ENCODE peak calls at places on chromosomes 6 and 20, in four cellular contexts. Z is BE2C, A is transverse colon, B is fibroblast of lung. X is an unnamed sample.
A peak's percentile ranks its signal among the peaks of the same experiment; 100 is the strongest.

GRCh38 chr6:166796610-166797009 is 159.7 kb downstream of the RNASET2 start:
- DNase-seq in A (no peak), Z (no peak), B (no peak), X (no peak)

GRCh38 chr6:28589234-28589951 is 63.7 kb downstream of the GPX5 start:
- DNase-seq in Z (peak; percentile 89), B (peak; percentile 94), A (peak; percentile 32), X (peak; percentile 83)

GRCh38 chr6:154500769-154501171 is 9.7 kb downstream of the CNKSR3 start:
- DNase-seq in B (no peak), A (no peak), Z (no peak), X (no peak)

GRCh38 chr6:9116026-9116425 is 680.7 kb upstream of the SLC35B3 start:
- DNase-seq in Z (no peak), A (no peak), B (peak; percentile 75), X (no peak)

GRCh38 chr20:21981607-21982344 is 276.3 kb downstream of the PAX1 start:
- DNase-seq in Z (no peak), B (peak; percentile 32), A (no peak), X (no peak)

GRCh38 chr6:87944541-87944954 is 103.1 kb upstream of the SPACA1 start:
- DNase-seq in A (peak; percentile 22), Z (no peak), B (peak; percentile 85), X (peak; percentile 35)

GRCh38 chr6:53250761-53251672 is 97.7 kb downstream of the ELOVL5 start:
- DNase-seq in B (peak; percentile 39), Z (no peak), A (no peak), X (no peak)

GRCh38 chr6:90219168-90219985 is 77.3 kb downstream of the BACH2 start:
- DNase-seq in A (peak; percentile 20), B (peak; percentile 96), Z (peak; percentile 56), X (no peak)

GRCh38 chr6:67563671-67564070 is 1071.4 kb upstream of the ADGRB3 start:
- DNase-seq in A (no peak), Z (no peak), B (no peak), X (no peak)

GRCh38 chr20:21705466-21706344 is at the start of gene PAX1:
- DNase-seq in A (no peak), B (no peak), Z (no peak), X (no peak)

GRCh38 chr6:11632795-11633511 is 95.4 kb downstream of the TMEM170B start:
- DNase-seq in B (peak; percentile 90), Z (no peak), A (no peak), X (no peak)

GRCh38 chr6:98530732-98531131 is 303.6 kb upstream of the POU3F2 start:
- DNase-seq in B (no peak), A (no peak), Z (no peak), X (no peak)

GRCh38 chr6:2876210-2877056 is 26.7 kb downstream of the SERPINB9 start:
- DNase-seq in A (peak; percentile 70), Z (no peak), B (peak; percentile 90), X (peak; percentile 81)

GRCh38 chr6:30742316-30743098 is at the start of gene FLOT1:
- DNase-seq in B (peak; percentile 96), Z (peak; percentile 95), A (peak; percentile 99), X (peak; percentile 97)
- H3K4me1 ChIP-seq in B (peaks cover 13% of the 10 kb centered on the region), Z (peaks cover 5% of the 10 kb centered on the region), A (peaks cover 34% of the 10 kb centered on the region), X (peaks cover 19% of the 10 kb centered on the region)

GRCh38 chr6:159578629-159579028 is 114.4 kb downstream of the SOD2 start:
- DNase-seq in Z (no peak), A (no peak), B (peak; percentile 64), X (no peak)
- H3K9me3 ChIP-seq in Z (no peaks in the 10 kb centered on the region), A (no peaks in the 10 kb centered on the region), B (no peaks in the 10 kb centered on the region), X (no peaks in the 10 kb centered on the region)

DNA sequence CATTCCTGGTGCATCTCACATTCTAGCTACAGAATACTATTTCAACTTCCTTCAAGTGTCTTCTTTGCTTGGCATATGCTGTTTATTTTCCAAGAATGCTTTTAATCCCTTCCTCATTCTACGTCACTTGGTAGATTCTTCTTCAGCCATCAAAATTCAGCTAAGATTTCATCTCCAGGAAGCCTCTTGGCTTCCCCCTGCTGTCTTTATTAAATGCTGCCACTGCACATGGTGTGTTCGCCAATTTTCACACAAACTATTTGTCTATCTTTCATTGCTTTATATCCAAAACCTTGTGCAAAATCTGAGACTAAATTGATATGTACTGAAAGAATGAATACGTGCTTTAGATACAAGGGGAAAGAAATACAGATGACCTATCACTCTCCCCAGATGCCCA is 253.0 kb downstream of the RFPL4B start:
- DNase-seq in Z (no peak), A (no peak), B (no peak), X (no peak)
- TF ChIP-seq CTCF in Z (no peak), A (no peak), B (no peak), X (no peak)

GRCh38 chr6:363909-364308 is 27.6 kb upstream of the IRF4 start:
- DNase-seq in A (no peak), Z (no peak), B (no peak), X (no peak)

GRCh38 chr6:366972-367794 is 24.4 kb upstream of the IRF4 start:
- DNase-seq in Z (no peak), B (no peak), A (no peak), X (no peak)

GRCh38 chr6:364609-365540 is 26.7 kb upstream of the IRF4 start:
- DNase-seq in B (no peak), Z (no peak), A (no peak), X (no peak)

GRCh38 chr6:366389-366788 is 25.2 kb upstream of the IRF4 start:
- DNase-seq in B (no peak), Z (no peak), A (no peak), X (no peak)

DNA sequence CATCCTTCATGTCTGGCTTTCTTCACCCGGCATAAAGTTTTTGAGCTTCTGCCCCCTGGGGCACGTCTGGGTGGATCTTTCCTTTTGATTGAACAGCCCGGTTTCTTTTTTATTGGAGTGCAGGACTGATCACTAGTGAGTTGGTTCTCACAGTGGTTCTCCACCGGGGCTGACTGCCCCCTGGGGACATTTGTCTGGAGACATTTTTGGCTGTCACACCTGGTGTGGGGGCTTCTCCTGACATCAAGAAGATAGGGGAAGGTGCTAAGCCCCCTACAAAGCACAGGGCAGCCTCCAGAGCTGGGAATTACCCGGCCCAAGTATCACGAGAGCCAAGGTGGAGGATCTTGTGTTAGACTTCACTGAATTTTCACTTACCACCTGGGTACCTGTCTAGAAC is 25.7 kb upstream of the IRF4 start:
- DNase-seq in Z (no peak), A (no peak), B (no peak), X (no peak)
- H3K4me1 ChIP-seq in Z (no peaks in the 10 kb centered on the region), A (no peaks in the 10 kb centered on the region), B (no peaks in the 10 kb centered on the region), X (no peaks in the 10 kb centered on the region)

DNA sequence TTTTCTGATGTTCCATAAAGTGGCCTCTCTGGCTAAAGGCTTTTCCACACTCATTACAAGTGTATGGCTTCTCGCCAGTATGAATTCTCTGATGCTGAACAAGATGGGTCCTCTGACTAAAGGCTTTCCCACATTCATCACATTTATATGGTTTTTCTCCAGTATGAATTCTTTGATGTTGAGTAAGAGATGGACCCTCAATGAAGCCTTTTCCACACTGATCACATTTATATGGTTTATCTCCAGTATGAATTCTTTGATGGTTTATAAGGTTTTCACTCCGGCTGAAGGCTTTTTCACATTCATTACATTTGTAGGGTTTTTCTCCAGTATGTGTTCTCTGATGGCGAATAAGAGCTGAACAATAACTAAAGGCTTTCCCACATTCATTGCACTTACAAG is 20.4 kb downstream of the ZNF184 start:
- DNase-seq in A (no peak), Z (no peak), B (peak; percentile 11), X (no peak)
- H3K9me3 ChIP-seq in A (peaks cover 99% of the 10 kb centered on the region), Z (no peaks in the 10 kb centered on the region), B (peaks cover 8% of the 10 kb centered on the region), X (peaks cover 40% of the 10 kb centered on the region)

GRCh38 chr20:43770342-43770741 is 43.5 kb upstream of the GTSF1L start:
- DNase-seq in Z (no peak), B (no peak), A (no peak), X (no peak)

GRCh38 chr20:43766395-43766794 is 39.6 kb upstream of the GTSF1L start:
- DNase-seq in Z (no peak), A (peak; percentile 30), B (no peak), X (no peak)

GRCh38 chr20:43766917-43767316 is 40.1 kb upstream of the GTSF1L start:
- DNase-seq in Z (no peak), B (no peak), A (no peak), X (no peak)

GRCh38 chr20:43765933-43766332 is 39.1 kb upstream of the GTSF1L start:
- DNase-seq in A (no peak), Z (no peak), B (no peak), X (no peak)

GRCh38 chr20:43767686-43768474 is 41.1 kb upstream of the GTSF1L start:
- DNase-seq in Z (no peak), A (no peak), B (peak; percentile 61), X (no peak)
- TF ChIP-seq CTCF in Z (no peak), A (no peak), B (peak; percentile 4), X (no peak)

GRCh38 chr6:6002809-6003333 is 3.9 kb downstream of the NRN1 start:
- DNase-seq in Z (no peak), B (no peak), A (no peak), X (no peak)
- H3K4me1 ChIP-seq in Z (no peaks in the 10 kb centered on the region), B (no peaks in the 10 kb centered on the region), A (peaks cover 27% of the 10 kb centered on the region), X (peaks cover 15% of the 10 kb centered on the region)

GRCh38 chr6:149185799-149186357 is 131.6 kb upstream of the TAB2 start:
- DNase-seq in A (no peak), Z (no peak), B (no peak), X (no peak)
- H3K9me3 ChIP-seq in A (peaks cover 12% of the 10 kb centered on the region), Z (no peaks in the 10 kb centered on the region), B (no peaks in the 10 kb centered on the region), X (peaks cover 40% of the 10 kb centered on the region)

DNA sequence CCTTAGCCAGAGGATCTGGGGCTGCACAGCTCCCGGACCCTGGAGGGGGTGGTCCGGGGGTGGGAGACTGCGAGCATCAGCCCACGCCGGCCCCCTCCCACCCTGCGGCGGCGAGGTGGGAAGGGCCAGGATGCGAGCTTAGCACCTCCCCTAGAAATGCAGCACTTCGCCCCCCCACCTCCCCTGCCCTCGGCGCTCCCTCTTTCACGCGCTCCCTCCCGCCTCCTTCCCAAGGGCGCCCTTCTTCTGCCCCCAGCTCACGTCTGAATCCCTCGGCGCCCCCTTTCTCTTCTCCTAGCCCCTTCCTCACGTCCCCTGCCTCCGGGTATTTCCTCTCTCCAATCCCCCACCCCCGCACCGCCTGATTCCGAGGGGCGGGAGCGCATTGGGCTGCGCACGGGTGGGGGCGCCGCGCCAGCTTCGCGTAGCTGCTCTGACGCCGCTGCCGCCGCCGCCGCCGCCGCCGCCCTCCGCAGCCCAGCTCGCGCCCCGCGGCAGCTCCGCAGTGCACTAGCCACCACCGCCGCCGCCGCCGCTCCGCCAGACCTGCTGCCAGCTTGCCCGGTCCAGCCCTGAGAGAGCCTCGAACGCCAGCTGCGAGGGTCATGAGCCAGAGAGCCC is at the start of gene SLC32A1:
- DNase-seq in A (no peak), B (no peak), Z (peak; percentile 39), X (no peak)
- TF ChIP-seq CTCF in A (no peak), B (no peak), Z (no peak), X (no peak)